ENCODE peak calls at places on chromosomes 3 and 15, in four cellular contexts. D is H9, G is A549, X is astrocyte. R is an unnamed sample.
A peak's percentile ranks its signal among the peaks of the same experiment; 100 is the strongest.

GRCh38 chr3:192082733-192083660 is 622.0 kb downstream of the PYDC2 start:
- DNase-seq in D (no peak), G (no peak), X (no peak), R (no peak)

GRCh38 chr3:14775574-14775973 is 43.2 kb upstream of the FGD5 start:
- DNase-seq in D (no peak), G (no peak), X (no peak), R (no peak)

GRCh38 chr3:4425707-4426106 is 41.4 kb downstream of the SUMF1 start:
- DNase-seq in D (no peak), G (no peak), X (peak; percentile 10), R (no peak)

GRCh38 chr15:89130194-89130593 is 41.9 kb downstream of the ABHD2 start:
- DNase-seq in D (no peak), G (no peak), X (no peak), R (no peak)

GRCh38 chr3:194598771-194599557 is 34.3 kb downstream of the TMEM44 start:
- DNase-seq in D (no peak), G (peak; percentile 91), X (peak; percentile 100), R (no peak)

GRCh38 chr3:57026918-57027317 is 33.5 kb upstream of the SPATA12 start:
- DNase-seq in D (no peak), G (no peak), X (peak; percentile 38), R (no peak)

GRCh38 chr3:27376109-27376772 is 7.1 kb upstream of the NEK10 start:
- DNase-seq in D (no peak), G (no peak), X (no peak), R (no peak)

GRCh38 chr15:37107754-37108724 is 7.7 kb upstream of the MEIS2 start:
- DNase-seq in D (no peak), G (no peak), X (no peak), R (no peak)

GRCh38 chr3:104669083-104669482 is 697.6 kb upstream of the ALCAM start:
- DNase-seq in D (no peak), G (no peak), X (no peak), R (no peak)

GRCh38 chr3:155960060-155960459 is 89.6 kb downstream of the GMPS start:
- DNase-seq in D (no peak), G (no peak), X (no peak), R (no peak)

GRCh38 chr3:4743371-4743770 is 235.9 kb upstream of the BHLHE40 start:
- DNase-seq in D (no peak), G (no peak), X (no peak), R (no peak)

GRCh38 chr3:117018622-117019021 is 309.0 kb downstream of the TUSC7 start:
- DNase-seq in D (no peak), G (no peak), X (no peak), R (no peak)

GRCh38 chr3:123085293-123085949 is 18.6 kb downstream of the PDIA5 start:
- DNase-seq in D (no peak), G (no peak), X (no peak), R (no peak)

GRCh38 chr15:45402955-45403892 is 24.9 kb upstream of the GATM start:
- DNase-seq in D (no peak), G (peak; percentile 15), X (peak; percentile 30), R (peak; percentile 69)

GRCh38 chr15:68188647-68189046 is 16.5 kb downstream of the CALML4 start:
- DNase-seq in D (no peak), G (no peak), X (no peak), R (no peak)

GRCh38 chr3:160665784-160666526 is 11.0 kb upstream of the ARL14 start:
- DNase-seq in D (no peak), G (no peak), X (peak; percentile 96), R (no peak)

GRCh38 chr15:94286581-94286980 is 55.2 kb downstream of the MCTP2 start:
- DNase-seq in D (no peak), G (no peak), X (no peak), R (no peak)

GRCh38 chr3:63912768-63913588 is 795 bp upstream of the SCAANT1 start:
- DNase-seq in D (peak; percentile 56), G (peak; percentile 54), X (peak; percentile 76), R (peak; percentile 82)

GRCh38 chr3:59052803-59053411 is 3.1 kb upstream of the CFAP20DC start:
- DNase-seq in D (peak; percentile 38), G (no peak), X (peak; percentile 9), R (no peak)

GRCh38 chr15:70995383-70995965 is 102.8 kb downstream of the LRRC49 start:
- DNase-seq in D (no peak), G (no peak), X (no peak), R (no peak)

GRCh38 chr15:83816124-83816883 is 162.4 kb downstream of the ADAMTSL3 start:
- DNase-seq in D (no peak), G (no peak), X (no peak), R (no peak)

GRCh38 chr3:22371592-22372291 is 620.7 kb upstream of the ZNF385D start:
- DNase-seq in D (peak; percentile 54), G (no peak), X (no peak), R (peak; percentile 37)

GRCh38 chr3:78659386-78659987 is 1108.3 kb downstream of the ROBO1 start:
- DNase-seq in D (no peak), G (no peak), X (no peak), R (no peak)

GRCh38 chr3:63576826-63577225 is 75.6 kb upstream of the SNTN start:
- DNase-seq in D (no peak), G (no peak), X (no peak), R (no peak)

GRCh38 chr15:67146875-67147381 is 81.5 kb downstream of the SMAD3 start:
- DNase-seq in D (no peak), G (peak; percentile 89), X (peak; percentile 93), R (no peak)

GRCh38 chr3:179321585-179322322 is 1.1 kb upstream of the ZNF639 start:
- DNase-seq in D (no peak), G (peak; percentile 39), X (no peak), R (no peak)

GRCh38 chr3:113002676-113003075 is 11.9 kb downstream of the GTPBP8 start:
- DNase-seq in D (no peak), G (no peak), X (no peak), R (no peak)

GRCh38 chr3:13009946-13010315 is 63.3 kb downstream of the IQSEC1 start:
- DNase-seq in D (no peak), G (no peak), X (no peak), R (peak; percentile 45)

GRCh38 chr3:43638594-43639447 is 17.0 kb upstream of the ANO10 start:
- DNase-seq in D (peak; percentile 44), G (no peak), X (peak; percentile 54), R (peak; percentile 60)

GRCh38 chr3:52193059-52193458 is 4.9 kb upstream of the ALAS1 start:
- DNase-seq in D (no peak), G (peak; percentile 43), X (no peak), R (no peak)

GRCh38 chr3:48122504-48122903 is 65.7 kb downstream of the CDC25A start:
- DNase-seq in D (no peak), G (no peak), X (no peak), R (no peak)

GRCh38 chr3:61299981-61300380 is 48.7 kb upstream of the FHIT start:
- DNase-seq in D (no peak), G (no peak), X (no peak), R (no peak)

GRCh38 chr15:38882226-38882625 is 317.6 kb upstream of the RASGRP1 start:
- DNase-seq in D (no peak), G (no peak), X (no peak), R (no peak)

GRCh38 chr15:69743091-69743490 is 290.5 kb downstream of the RPLP1 start:
- DNase-seq in D (no peak), G (no peak), X (no peak), R (no peak)

GRCh38 chr3:30964612-30965011 is 70.2 kb upstream of the GADL1 start:
- DNase-seq in D (no peak), G (no peak), X (no peak), R (no peak)

GRCh38 chr3:8550619-8551018 is 49.0 kb downstream of the LMCD1 start:
- DNase-seq in D (no peak), G (no peak), X (no peak), R (no peak)

GRCh38 chr15:34206016-34206415 is 3.9 kb downstream of the KATNBL1 start:
- DNase-seq in D (no peak), G (no peak), X (peak; percentile 64), R (no peak)

GRCh38 chr15:33988384-33988783 is 20.1 kb downstream of the CHRM5 start:
- DNase-seq in D (no peak), G (no peak), X (peak; percentile 42), R (no peak)

DNA sequence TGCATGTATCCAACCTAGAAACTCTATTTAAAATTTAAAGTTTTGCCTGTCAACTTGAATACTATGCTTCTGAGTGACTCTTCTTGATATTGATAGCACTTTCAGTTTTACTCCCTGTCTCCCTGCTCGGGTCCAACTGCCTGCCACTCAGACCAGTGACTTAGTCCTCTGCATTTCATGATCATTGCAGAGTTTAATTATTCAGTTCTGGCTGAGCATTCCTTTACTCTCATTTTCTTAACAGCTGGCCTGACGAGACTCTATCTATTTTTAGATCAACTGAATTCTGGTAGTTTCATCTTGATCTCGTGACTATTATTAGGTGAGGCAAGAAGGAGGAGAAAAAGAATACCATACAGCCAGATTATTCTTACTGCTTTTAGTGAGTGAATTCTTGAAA is 617.4 kb downstream of the SI start:
- DNase-seq in D (no peak), G (no peak), X (no peak), R (no peak)
- TF ChIP-seq CTCF in D (no peak), G (no peak), X (no peak), R (no peak)

DNA sequence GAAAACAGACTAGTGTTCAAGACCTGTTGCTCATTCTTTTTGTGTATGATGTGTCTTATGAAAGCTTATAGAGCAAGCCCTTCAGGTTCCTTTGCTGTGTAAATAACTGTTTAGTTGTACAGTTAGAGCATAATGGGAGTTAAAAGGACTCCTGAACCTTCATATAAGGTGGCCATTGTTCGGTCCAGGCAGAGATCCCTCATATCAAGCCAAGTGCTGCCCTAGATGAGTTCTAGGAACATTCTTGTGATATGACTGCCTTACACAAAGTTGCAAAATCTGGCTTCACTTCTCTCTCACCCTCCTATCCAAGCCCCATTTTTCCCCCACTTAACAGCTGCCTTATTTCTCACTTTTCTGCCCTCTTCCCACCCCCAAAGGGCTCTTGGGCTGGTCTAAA is 26.9 kb downstream of the GYG1 start:
- DNase-seq in D (no peak), G (no peak), X (peak; percentile 34), R (no peak)
- H3K4me1 ChIP-seq in D (peaks cover 17% of the 10 kb centered on the region), G (no peaks in the 10 kb centered on the region), X (peaks cover 56% of the 10 kb centered on the region), R (peaks cover 5% of the 10 kb centered on the region)

GRCh38 chr3:174857301-174857700 is 1.8 kb upstream of the NAALADL2 start:
- DNase-seq in D (no peak), G (no peak), X (no peak), R (no peak)

GRCh38 chr3:174862101-174862500 is 3.0 kb downstream of the NAALADL2 start:
- DNase-seq in D (peak; percentile 69), G (peak; percentile 0), X (no peak), R (no peak)

GRCh38 chr3:174858353-174858752 is 781 bp upstream of the NAALADL2 start:
- DNase-seq in D (no peak), G (no peak), X (no peak), R (no peak)

GRCh38 chr3:174859756-174860155 is 622 bp downstream of the NAALADL2 start:
- DNase-seq in D (no peak), G (no peak), X (no peak), R (no peak)

GRCh38 chr3:174859109-174859735 is at the start of gene NAALADL2:
- DNase-seq in D (no peak), G (no peak), X (no peak), R (no peak)
- TF ChIP-seq CTCF in D (no peak), G (no peak), X (no peak), R (no peak)

GRCh38 chr3:133461291-133461690 is 61.4 kb downstream of the BFSP2 start:
- DNase-seq in D (no peak), G (no peak), X (no peak), R (no peak)
- H3K4me1 ChIP-seq in D (peaks cover 2% of the 10 kb centered on the region), G (peaks cover 19% of the 10 kb centered on the region), X (no peaks in the 10 kb centered on the region), R (no peaks in the 10 kb centered on the region)